ENCODE peak calls at places on chromosomes 16 and 17, in eight cellular contexts. One of them, this sample, is unnamed.

GRCh38 chr16:85520853-85521736 is 92.0 kb upstream of the GSE1 start:
- DNase-seq in adrenal gland: no peak
- DNase-seq in thoracic aorta: no peak
- DNase-seq in left ventricle myocardium inferior: no peak
- DNase-seq in RWPE1: peak
- DNase-seq in AG09319: no peak
- DNase-seq in nephron progenitor cell: no peak
- DNase-seq in GM10248: no peak
- DNase-seq in this sample: no peak

GRCh38 chr17:13476722-13477121 is 125.0 kb downstream of the HS3ST3A1 start:
- DNase-seq in RWPE1: no peak
- DNase-seq in GM10248: no peak
- DNase-seq in AG09319: no peak
- DNase-seq in adrenal gland: no peak
- DNase-seq in left ventricle myocardium inferior: no peak
- DNase-seq in nephron progenitor cell: no peak
- DNase-seq in thoracic aorta: no peak
- DNase-seq in this sample: no peak

GRCh38 chr17:61411114-61411943 is 11.7 kb downstream of the TBX2 start:
- DNase-seq in AG09319: peak
- DNase-seq in left ventricle myocardium inferior: no peak
- DNase-seq in nephron progenitor cell: peak
- DNase-seq in thoracic aorta: no peak
- DNase-seq in adrenal gland: peak
- DNase-seq in RWPE1: peak
- DNase-seq in GM10248: peak
- DNase-seq in this sample: peak

GRCh38 chr17:57649731-57650484 is 95.2 kb downstream of the CCDC182 start:
- DNase-seq in nephron progenitor cell: no peak
- DNase-seq in left ventricle myocardium inferior: no peak
- DNase-seq in thoracic aorta: no peak
- DNase-seq in RWPE1: no peak
- DNase-seq in adrenal gland: no peak
- DNase-seq in GM10248: no peak
- DNase-seq in AG09319: no peak
- DNase-seq in this sample: no peak

GRCh38 chr17:83029571-83029970 is 49.8 kb upstream of the METRNL start:
- DNase-seq in GM10248: no peak
- DNase-seq in RWPE1: no peak
- DNase-seq in adrenal gland: no peak
- DNase-seq in thoracic aorta: no peak
- DNase-seq in AG09319: no peak
- DNase-seq in left ventricle myocardium inferior: no peak
- DNase-seq in nephron progenitor cell: no peak
- DNase-seq in this sample: no peak

GRCh38 chr17:8894673-8895578 is 27.5 kb upstream of the PIK3R6 start:
- DNase-seq in AG09319: peak
- DNase-seq in RWPE1: peak
- DNase-seq in thoracic aorta: no peak
- DNase-seq in GM10248: peak
- DNase-seq in adrenal gland: peak
- DNase-seq in nephron progenitor cell: peak
- DNase-seq in left ventricle myocardium inferior: peak
- DNase-seq in this sample: no peak

GRCh38 chr16:23128056-23128455 is 21.2 kb downstream of the USP31 start:
- DNase-seq in AG09319: no peak
- DNase-seq in RWPE1: no peak
- DNase-seq in GM10248: no peak
- DNase-seq in nephron progenitor cell: no peak
- DNase-seq in adrenal gland: no peak
- DNase-seq in left ventricle myocardium inferior: no peak
- DNase-seq in thoracic aorta: no peak
- DNase-seq in this sample: no peak

GRCh38 chr17:82947051-82947991 is 107.5 kb upstream of the ZNF750 start:
- DNase-seq in RWPE1: no peak
- DNase-seq in nephron progenitor cell: no peak
- DNase-seq in AG09319: no peak
- DNase-seq in left ventricle myocardium inferior: peak
- DNase-seq in thoracic aorta: no peak
- DNase-seq in adrenal gland: peak
- DNase-seq in GM10248: no peak
- DNase-seq in this sample: no peak

GRCh38 chr17:72163474-72163873 is 42.7 kb downstream of the SOX9 start:
- DNase-seq in nephron progenitor cell: no peak
- DNase-seq in GM10248: no peak
- DNase-seq in adrenal gland: no peak
- DNase-seq in RWPE1: no peak
- DNase-seq in left ventricle myocardium inferior: no peak
- DNase-seq in AG09319: no peak
- DNase-seq in thoracic aorta: no peak
- DNase-seq in this sample: no peak

GRCh38 chr17:22193113-22193512 is 500.8 kb downstream of the KCNJ18 start:
- DNase-seq in GM10248: no peak
- DNase-seq in nephron progenitor cell: no peak
- DNase-seq in adrenal gland: no peak
- DNase-seq in left ventricle myocardium inferior: no peak
- DNase-seq in RWPE1: no peak
- DNase-seq in AG09319: no peak
- DNase-seq in thoracic aorta: no peak
- DNase-seq in this sample: no peak

GRCh38 chr17:39665642-39666221 is 583 bp downstream of the TCAP start:
- DNase-seq in left ventricle myocardium inferior: no peak
- DNase-seq in nephron progenitor cell: no peak
- DNase-seq in AG09319: no peak
- DNase-seq in GM10248: no peak
- DNase-seq in RWPE1: no peak
- DNase-seq in adrenal gland: no peak
- DNase-seq in thoracic aorta: no peak
- DNase-seq in this sample: no peak

GRCh38 chr16:46569231-46569735 is 51.9 kb downstream of the SHCBP1 start:
- DNase-seq in RWPE1: no peak
- DNase-seq in thoracic aorta: no peak
- DNase-seq in nephron progenitor cell: no peak
- DNase-seq in adrenal gland: no peak
- DNase-seq in GM10248: no peak
- DNase-seq in left ventricle myocardium inferior: no peak
- DNase-seq in AG09319: no peak
- DNase-seq in this sample: no peak

GRCh38 chr17:9635340-9635739 is 10.0 kb upstream of the USP43 start:
- DNase-seq in left ventricle myocardium inferior: no peak
- DNase-seq in adrenal gland: no peak
- DNase-seq in RWPE1: no peak
- DNase-seq in thoracic aorta: no peak
- DNase-seq in AG09319: no peak
- DNase-seq in nephron progenitor cell: no peak
- DNase-seq in GM10248: no peak
- DNase-seq in this sample: no peak

GRCh38 chr17:49404906-49405305 is 9.8 kb downstream of the PHB1 start:
- DNase-seq in AG09319: no peak
- DNase-seq in thoracic aorta: no peak
- DNase-seq in RWPE1: no peak
- DNase-seq in left ventricle myocardium inferior: no peak
- DNase-seq in GM10248: no peak
- DNase-seq in adrenal gland: no peak
- DNase-seq in nephron progenitor cell: no peak
- DNase-seq in this sample: no peak

GRCh38 chr16:86430814-86431213 is 79.5 kb upstream of the FOXF1 start:
- DNase-seq in adrenal gland: no peak
- DNase-seq in thoracic aorta: no peak
- DNase-seq in AG09319: no peak
- DNase-seq in GM10248: no peak
- DNase-seq in RWPE1: no peak
- DNase-seq in left ventricle myocardium inferior: no peak
- DNase-seq in nephron progenitor cell: no peak
- DNase-seq in this sample: no peak

GRCh38 chr17:21017861-21018260 is 24.9 kb downstream of the USP22 start:
- DNase-seq in left ventricle myocardium inferior: no peak
- DNase-seq in RWPE1: no peak
- DNase-seq in AG09319: no peak
- DNase-seq in thoracic aorta: no peak
- DNase-seq in GM10248: no peak
- DNase-seq in nephron progenitor cell: no peak
- DNase-seq in adrenal gland: no peak
- DNase-seq in this sample: no peak

GRCh38 chr17:48021964-48022363 is 15.6 kb downstream of the COPZ2 start:
- DNase-seq in GM10248: no peak
- DNase-seq in thoracic aorta: no peak
- DNase-seq in nephron progenitor cell: no peak
- DNase-seq in AG09319: no peak
- DNase-seq in RWPE1: no peak
- DNase-seq in adrenal gland: no peak
- DNase-seq in left ventricle myocardium inferior: no peak
- DNase-seq in this sample: no peak

GRCh38 chr16:22054847-22055590 is 37.3 kb upstream of the VWA3A start:
- DNase-seq in left ventricle myocardium inferior: no peak
- DNase-seq in nephron progenitor cell: no peak
- DNase-seq in thoracic aorta: no peak
- DNase-seq in GM10248: no peak
- DNase-seq in adrenal gland: no peak
- DNase-seq in AG09319: no peak
- DNase-seq in RWPE1: no peak
- DNase-seq in this sample: no peak

GRCh38 chr16:3142327-3142726 is 7.5 kb downstream of the ZNF213 start:
- DNase-seq in adrenal gland: no peak
- DNase-seq in AG09319: no peak
- DNase-seq in thoracic aorta: no peak
- DNase-seq in GM10248: no peak
- DNase-seq in RWPE1: no peak
- DNase-seq in left ventricle myocardium inferior: no peak
- DNase-seq in nephron progenitor cell: no peak
- DNase-seq in this sample: no peak

GRCh38 chr17:75927286-75927922 is 13.4 kb downstream of the FBF1 start:
- DNase-seq in AG09319: no peak
- DNase-seq in thoracic aorta: no peak
- DNase-seq in RWPE1: peak
- DNase-seq in GM10248: peak
- DNase-seq in adrenal gland: no peak
- DNase-seq in left ventricle myocardium inferior: no peak
- DNase-seq in nephron progenitor cell: no peak
- DNase-seq in this sample: no peak

GRCh38 chr16:81482329-81483063 is 37.9 kb downstream of the CMIP start:
- DNase-seq in RWPE1: no peak
- DNase-seq in left ventricle myocardium inferior: no peak
- DNase-seq in AG09319: no peak
- DNase-seq in GM10248: no peak
- DNase-seq in nephron progenitor cell: no peak
- DNase-seq in thoracic aorta: no peak
- DNase-seq in adrenal gland: no peak
- DNase-seq in this sample: no peak
- TF ChIP-seq CTCF in RWPE1: no peak
- TF ChIP-seq CTCF in left ventricle myocardium inferior: no peak
- TF ChIP-seq CTCF in AG09319: no peak
- TF ChIP-seq CTCF in GM10248: no peak
- TF ChIP-seq CTCF in nephron progenitor cell: no peak
- TF ChIP-seq CTCF in thoracic aorta: no peak
- TF ChIP-seq CTCF in adrenal gland: no peak
- TF ChIP-seq CTCF in this sample: no peak

DNA sequence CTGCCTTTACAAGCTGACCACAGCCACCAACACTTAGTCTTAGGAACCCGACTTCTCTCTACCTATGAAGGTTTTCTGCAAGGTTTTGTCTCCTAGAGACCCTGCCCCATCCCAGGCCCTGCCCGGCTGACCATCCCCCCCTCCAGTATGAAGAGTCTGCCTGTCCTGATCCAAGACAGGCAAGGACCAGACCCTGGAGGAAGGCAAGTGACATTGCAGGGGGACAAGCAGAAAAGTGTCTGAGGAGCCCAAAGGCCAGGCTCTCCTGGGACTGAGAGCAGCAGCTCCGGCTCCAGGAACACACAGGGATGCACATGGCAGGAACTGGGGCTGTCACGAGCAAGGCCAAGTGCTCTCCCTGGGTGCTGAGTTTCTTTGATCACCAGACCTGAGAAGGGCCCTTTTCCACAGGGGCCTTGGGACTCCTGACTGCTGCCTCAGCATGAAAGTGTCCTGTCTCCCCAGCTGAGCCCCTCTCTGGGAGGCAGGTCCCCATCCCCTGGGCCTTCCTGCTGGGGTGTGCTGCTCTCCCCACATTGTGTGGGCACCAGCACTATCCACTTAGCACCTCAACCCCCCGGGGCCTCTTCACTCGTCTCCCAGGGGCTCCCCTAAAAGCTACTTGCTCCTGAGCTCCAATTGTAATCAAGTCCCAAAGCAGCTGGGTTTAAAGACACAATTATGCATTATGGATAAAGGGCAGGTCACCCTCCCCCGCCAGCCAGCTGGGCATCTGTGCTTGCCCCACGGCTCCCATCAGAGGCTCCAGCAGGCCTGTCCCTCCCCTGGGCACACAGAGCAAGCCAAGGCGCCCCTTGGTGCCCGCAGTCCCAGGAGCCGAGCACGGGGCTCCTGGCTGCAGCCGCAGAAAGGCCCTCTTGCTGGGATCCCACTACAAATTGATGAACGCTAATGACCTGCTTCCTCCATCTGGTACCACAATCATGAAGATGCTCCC is 11.5 kb upstream of the CACNG4 start:
- DNase-seq in nephron progenitor cell: no peak
- DNase-seq in adrenal gland: no peak
- DNase-seq in left ventricle myocardium inferior: no peak
- DNase-seq in GM10248: no peak
- DNase-seq in thoracic aorta: no peak
- DNase-seq in RWPE1: no peak
- DNase-seq in AG09319: no peak
- DNase-seq in this sample: no peak
- TF ChIP-seq CTCF in nephron progenitor cell: no peak
- TF ChIP-seq CTCF in adrenal gland: no peak
- TF ChIP-seq CTCF in left ventricle myocardium inferior: no peak
- TF ChIP-seq CTCF in GM10248: no peak
- TF ChIP-seq CTCF in thoracic aorta: no peak
- TF ChIP-seq CTCF in RWPE1: no peak
- TF ChIP-seq CTCF in AG09319: no peak
- TF ChIP-seq CTCF in this sample: no peak

GRCh38 chr16:75304521-75305363 is 53.3 kb upstream of the BCAR1 start:
- DNase-seq in RWPE1: peak
- DNase-seq in adrenal gland: peak
- DNase-seq in AG09319: peak
- DNase-seq in GM10248: no peak
- DNase-seq in left ventricle myocardium inferior: peak
- DNase-seq in nephron progenitor cell: no peak
- DNase-seq in thoracic aorta: peak
- DNase-seq in this sample: no peak
- TF ChIP-seq CTCF in RWPE1: no peak
- TF ChIP-seq CTCF in adrenal gland: peak
- TF ChIP-seq CTCF in AG09319: no peak
- TF ChIP-seq CTCF in GM10248: no peak
- TF ChIP-seq CTCF in left ventricle myocardium inferior: no peak
- TF ChIP-seq CTCF in nephron progenitor cell: no peak
- TF ChIP-seq CTCF in thoracic aorta: peak
- TF ChIP-seq CTCF in this sample: no peak

DNA sequence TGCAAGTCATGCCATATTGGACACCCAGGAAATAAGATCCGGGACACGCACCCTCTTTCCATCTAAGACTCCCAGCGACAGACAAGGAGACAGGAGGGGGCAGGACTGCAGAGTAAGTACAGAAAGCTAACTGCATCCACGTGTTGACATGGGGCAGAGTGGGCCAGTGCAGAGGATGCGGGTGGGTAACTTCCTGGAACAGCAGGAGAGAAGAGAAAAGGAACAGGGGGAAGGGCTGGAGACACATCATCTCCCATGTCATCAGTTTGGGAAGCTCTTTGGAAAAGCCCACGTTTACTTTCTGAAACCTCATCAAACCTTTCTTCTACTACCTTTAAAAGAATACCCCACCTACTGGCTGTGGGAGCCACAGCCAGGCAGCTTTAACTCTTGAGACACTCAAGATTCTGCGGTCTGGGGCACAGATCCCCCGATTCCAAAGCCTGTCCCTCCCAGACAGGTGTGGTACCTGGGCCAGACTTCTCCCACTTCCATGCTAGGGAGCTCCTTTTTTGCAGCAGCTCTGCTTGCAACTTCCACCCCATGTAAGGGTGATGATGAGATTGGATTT is 273.5 kb upstream of the RPL38 start:
- DNase-seq in adrenal gland: no peak
- DNase-seq in RWPE1: no peak
- DNase-seq in thoracic aorta: no peak
- DNase-seq in GM10248: no peak
- DNase-seq in left ventricle myocardium inferior: no peak
- DNase-seq in AG09319: no peak
- DNase-seq in nephron progenitor cell: no peak
- DNase-seq in this sample: no peak
- TF ChIP-seq CTCF in adrenal gland: no peak
- TF ChIP-seq CTCF in RWPE1: no peak
- TF ChIP-seq CTCF in thoracic aorta: no peak
- TF ChIP-seq CTCF in GM10248: no peak
- TF ChIP-seq CTCF in left ventricle myocardium inferior: no peak
- TF ChIP-seq CTCF in AG09319: no peak
- TF ChIP-seq CTCF in nephron progenitor cell: no peak
- TF ChIP-seq CTCF in this sample: no peak

This sample was measured in natural killer cell.